ENCODE peak calls at places on chromosomes 12 and 14, in ten cellular contexts. P, O, F, R, E, B, W, A, V and S are unnamed samples.

GRCh38 chr12:52148541-52149181 is 43.2 kb downstream of the KRT80 start:
- DNase-seq in A (no peak), P (no peak), B (no peak), W (no peak), E (no peak), O (no peak), V (peak), R (no peak), F (no peak), S (no peak)

GRCh38 chr12:67486671-67487070 is 161.9 kb upstream of the DYRK2 start:
- DNase-seq in P (no peak), B (no peak), E (no peak), R (no peak), W (no peak), A (no peak), O (no peak), V (no peak), F (no peak), S (no peak)

GRCh38 chr12:20342111-20342510 is 26.2 kb upstream of the PDE3A start:
- DNase-seq in B (no peak), R (no peak), A (no peak), W (no peak), E (no peak), O (no peak), P (no peak), F (no peak), V (no peak), S (no peak)

GRCh38 chr12:38772427-38772826 is 133.0 kb downstream of the CPNE8 start:
- DNase-seq in O (no peak), F (no peak), A (no peak), W (no peak), B (no peak), E (no peak), V (no peak), R (no peak), P (no peak), S (no peak)

GRCh38 chr12:104544836-104545235 is 88.1 kb downstream of the CHST11 start:
- DNase-seq in R (no peak), O (no peak), B (no peak), F (no peak), V (no peak), W (no peak), E (no peak), A (no peak), P (no peak), S (no peak)

GRCh38 chr12:91926810-91927209 is 218.8 kb downstream of the BTG1 start:
- DNase-seq in B (no peak), R (no peak), O (peak), A (no peak), F (no peak), W (no peak), P (peak), E (no peak), V (no peak), S (peak)

GRCh38 chr12:116896525-116896924 is 14.2 kb upstream of the FBXW8 start:
- DNase-seq in W (no peak), B (no peak), V (no peak), R (no peak), O (no peak), E (no peak), F (no peak), A (no peak), P (no peak), S (no peak)

GRCh38 chr12:119556830-119557229 is 36.7 kb upstream of the TMEM233 start:
- DNase-seq in P (no peak), R (no peak), V (no peak), O (no peak), B (no peak), W (no peak), F (no peak), A (no peak), E (no peak), S (no peak)

GRCh38 chr14:52700701-52701172 is 5.4 kb upstream of the ERO1A start:
- DNase-seq in W (no peak), V (peak), R (no peak), P (no peak), B (no peak), F (no peak), A (no peak), O (no peak), E (no peak), S (peak)

GRCh38 chr12:16553457-16553856 is 52.5 kb downstream of the LMO3 start:
- DNase-seq in F (no peak), A (no peak), V (no peak), E (no peak), P (no peak), B (no peak), R (no peak), W (no peak), O (no peak), S (peak)

GRCh38 chr14:106185837-106186233 is 659.5 kb downstream of the TMEM121 start:
- DNase-seq in R (peak), W (no peak), F (no peak), P (no peak), B (peak), V (no peak), E (no peak), O (no peak), A (peak), S (no peak)

GRCh38 chr12:57086951-57087688 is 1.8 kb upstream of the NAB2 start:
- DNase-seq in E (peak), R (peak), W (no peak), B (peak), P (peak), O (peak), V (peak), F (peak), A (peak), S (peak)

GRCh38 chr14:23481362-23481970 is 12.0 kb downstream of the NGDN start:
- DNase-seq in E (no peak), A (no peak), B (no peak), F (no peak), O (no peak), V (peak), P (no peak), W (no peak), R (no peak), S (peak)

GRCh38 chr14:101176535-101177205 is 273.1 kb upstream of the RTL1 start:
- DNase-seq in R (no peak), V (no peak), B (no peak), W (no peak), E (no peak), F (no peak), O (no peak), A (no peak), P (no peak), S (no peak)

GRCh38 chr14:23567186-23568020 is at the start of gene AP1G2:
- DNase-seq in B (peak), O (peak), A (peak), F (peak), P (no peak), V (peak), E (peak), W (no peak), R (peak), S (peak)

GRCh38 chr12:42469355-42470006 is 120.1 kb downstream of the PRICKLE1 start:
- DNase-seq in R (no peak), W (no peak), A (no peak), E (no peak), P (no peak), F (no peak), V (no peak), B (peak), O (no peak), S (no peak)

GRCh38 chr12:4448943-4449861 is 3.6 kb upstream of the FGF6 start:
- DNase-seq in V (no peak), P (no peak), O (no peak), A (no peak), W (no peak), F (no peak), R (no peak), E (no peak), B (no peak), S (peak)

GRCh38 chr14:54207075-54207474 is 189.7 kb upstream of the CDKN3 start:
- DNase-seq in W (no peak), V (no peak), B (no peak), O (no peak), P (no peak), R (no peak), E (no peak), F (no peak), A (no peak), S (no peak)

GRCh38 chr14:99415496-99416281 is 65.0 kb downstream of the SETD3 start:
- DNase-seq in R (peak), A (peak), B (peak), O (peak), V (peak), W (peak), F (no peak), E (peak), P (peak), S (peak)

GRCh38 chr14:105421723-105422615 is 2.3 kb downstream of the MTA1 start:
- DNase-seq in E (no peak), R (no peak), F (no peak), V (no peak), A (no peak), B (no peak), W (no peak), P (no peak), O (no peak), S (no peak)

GRCh38 chr14:56210570-56210969 is 92.4 kb downstream of the PELI2 start:
- DNase-seq in V (no peak), A (no peak), B (no peak), F (no peak), E (no peak), O (no peak), R (no peak), P (no peak), W (no peak), S (no peak)

GRCh38 chr12:100234591-100235304 is 32.1 kb downstream of the DEPDC4 start:
- DNase-seq in V (peak), O (peak), F (no peak), E (peak), R (no peak), B (peak), P (peak), A (no peak), W (no peak), S (peak)

GRCh38 chr14:57323703-57324102 is 54.9 kb downstream of the AP5M1 start:
- DNase-seq in B (no peak), E (no peak), A (no peak), W (no peak), P (no peak), R (no peak), O (no peak), F (no peak), V (no peak), S (no peak)

GRCh38 chr12:4037747-4038312 is 164.6 kb upstream of the PARP11 start:
- DNase-seq in F (no peak), R (no peak), W (no peak), E (peak), V (peak), B (no peak), O (peak), A (no peak), P (no peak), S (peak)

GRCh38 chr12:22729898-22730443 is 105.0 kb downstream of the ETNK1 start:
- DNase-seq in A (no peak), F (no peak), B (no peak), P (peak), W (no peak), V (peak), R (no peak), O (peak), E (no peak), S (peak)

GRCh38 chr14:62691613-62692489 is 353.4 kb downstream of the KCNH5 start:
- DNase-seq in P (peak), F (peak), E (no peak), W (peak), B (no peak), A (no peak), V (peak), O (peak), R (no peak), S (peak)

GRCh38 chr12:98696036-98696646 is 51.1 kb downstream of the APAF1 start:
- DNase-seq in B (no peak), A (no peak), E (peak), W (no peak), V (no peak), R (no peak), O (no peak), P (no peak), F (no peak), S (no peak)

GRCh38 chr14:104393199-104393897 is 186.2 kb upstream of the C14orf180 start:
- DNase-seq in P (no peak), F (no peak), O (no peak), W (no peak), V (no peak), E (no peak), R (no peak), A (no peak), B (no peak), S (no peak)

GRCh38 chr14:93707475-93707874 is 80.8 kb downstream of the PRIMA1 start:
- DNase-seq in B (no peak), O (no peak), F (no peak), W (no peak), P (no peak), A (no peak), R (no peak), E (no peak), V (no peak), S (no peak)

GRCh38 chr14:91919814-91920213 is 27.7 kb downstream of the FBLN5 start:
- DNase-seq in R (no peak), F (no peak), W (no peak), O (peak), E (no peak), P (peak), A (no peak), V (no peak), B (no peak), S (peak)

GRCh38 chr12:52075409-52075724 is 4.1 kb upstream of the SMIM41 start:
- DNase-seq in E (no peak), R (no peak), V (no peak), W (no peak), A (no peak), P (no peak), F (peak), B (no peak), O (no peak), S (no peak)

GRCh38 chr12:107670999-107671643 is 14.5 kb upstream of the PWP1 start:
- DNase-seq in O (no peak), A (no peak), E (no peak), P (no peak), V (peak), B (peak), W (no peak), R (no peak), F (peak), S (peak)

GRCh38 chr12:44972746-44973421 is 78.0 kb downstream of the DBX2 start:
- DNase-seq in F (no peak), V (peak), E (peak), R (no peak), A (no peak), W (no peak), P (no peak), O (no peak), B (peak), S (peak)

GRCh38 chr14:22845821-22846625 is 9.6 kb downstream of the MMP14 start:
- DNase-seq in O (no peak), B (no peak), E (no peak), A (no peak), F (no peak), V (no peak), R (no peak), P (no peak), W (no peak), S (no peak)

GRCh38 chr12:9742665-9743064 is 9.8 kb upstream of the CLECL1 start:
- DNase-seq in E (no peak), O (no peak), A (no peak), R (no peak), B (no peak), P (no peak), V (no peak), F (no peak), W (no peak), S (no peak)

GRCh38 chr14:99179506-99179905 is 92.5 kb downstream of the BCL11B start:
- DNase-seq in O (no peak), A (no peak), R (no peak), W (no peak), V (no peak), P (no peak), E (no peak), F (no peak), B (no peak), S (no peak)

GRCh38 chr14:32724864-32725550 is 213.7 kb upstream of the NPAS3 start:
- DNase-seq in P (peak), W (no peak), F (no peak), B (no peak), E (no peak), R (no peak), O (peak), V (peak), A (no peak), S (peak)

GRCh38 chr14:49621114-49621881 is 699 bp downstream of the MGAT2 start:
- DNase-seq in A (peak), O (no peak), R (no peak), V (peak), E (peak), W (no peak), F (peak), B (peak), P (no peak), S (peak)

GRCh38 chr14:100802179-100802578 is 23.7 kb upstream of the MEG3 start:
- DNase-seq in B (no peak), P (no peak), F (no peak), R (no peak), O (no peak), E (no peak), V (no peak), A (no peak), W (no peak), S (no peak)